ENCODE peak calls at places on chromosomes 3 and 15, in four cellular contexts. One of them, this sample, is unnamed.

GRCh38 chr15:70199601-70200000 is 101.9 kb upstream of the TLE3 start:
- DNase-seq in fibroblast of pulmonary artery: no peak
- DNase-seq in neural progenitor cell: no peak
- DNase-seq in fibroblast of mammary gland: no peak
- DNase-seq in this sample: no peak

GRCh38 chr3:13256845-13257244 is 163.3 kb downstream of the NUP210 start:
- DNase-seq in neural progenitor cell: no peak
- DNase-seq in fibroblast of mammary gland: no peak
- DNase-seq in fibroblast of pulmonary artery: no peak
- DNase-seq in this sample: no peak

GRCh38 chr15:91291673-91292072 is 191.6 kb downstream of the SV2B start:
- DNase-seq in fibroblast of pulmonary artery: peak; percentile 29
- DNase-seq in neural progenitor cell: peak; percentile 30
- DNase-seq in fibroblast of mammary gland: peak; percentile 49
- DNase-seq in this sample: peak; percentile 17

GRCh38 chr3:169171739-169172138 is 491.8 kb downstream of the MECOM start:
- DNase-seq in fibroblast of mammary gland: peak; percentile 53
- DNase-seq in neural progenitor cell: no peak
- DNase-seq in fibroblast of pulmonary artery: peak; percentile 69
- DNase-seq in this sample: peak; percentile 85

GRCh38 chr15:71003314-71003713 is 110.7 kb downstream of the LRRC49 start:
- DNase-seq in fibroblast of mammary gland: peak; percentile 34
- DNase-seq in neural progenitor cell: no peak
- DNase-seq in fibroblast of pulmonary artery: peak; percentile 24
- DNase-seq in this sample: peak; percentile 44

GRCh38 chr3:30724863-30725262 is 118.5 kb downstream of the TGFBR2 start:
- DNase-seq in neural progenitor cell: no peak
- DNase-seq in fibroblast of mammary gland: no peak
- DNase-seq in fibroblast of pulmonary artery: no peak
- DNase-seq in this sample: no peak

GRCh38 chr3:182710557-182711157 is 82.6 kb upstream of the ATP11B start:
- DNase-seq in fibroblast of mammary gland: peak; percentile 25
- DNase-seq in fibroblast of pulmonary artery: peak; percentile 37
- DNase-seq in neural progenitor cell: peak; percentile 37
- DNase-seq in this sample: peak; percentile 39

GRCh38 chr15:85702321-85703230 is 92.1 kb downstream of the KLHL25 start:
- DNase-seq in fibroblast of mammary gland: peak; percentile 85
- DNase-seq in neural progenitor cell: peak; percentile 17
- DNase-seq in fibroblast of pulmonary artery: peak; percentile 93
- DNase-seq in this sample: peak; percentile 54

GRCh38 chr3:41346698-41347097 is 147.4 kb downstream of the CTNNB1 start:
- DNase-seq in fibroblast of pulmonary artery: no peak
- DNase-seq in fibroblast of mammary gland: peak; percentile 39
- DNase-seq in neural progenitor cell: no peak
- DNase-seq in this sample: peak; percentile 15

GRCh38 chr15:89801471-89802205 is 13.0 kb downstream of the ANPEP start:
- DNase-seq in neural progenitor cell: no peak
- DNase-seq in fibroblast of mammary gland: no peak
- DNase-seq in fibroblast of pulmonary artery: no peak
- DNase-seq in this sample: no peak

GRCh38 chr3:4956743-4957142 is 22.5 kb upstream of the BHLHE40 start:
- DNase-seq in neural progenitor cell: no peak
- DNase-seq in fibroblast of mammary gland: no peak
- DNase-seq in fibroblast of pulmonary artery: no peak
- DNase-seq in this sample: no peak